ENCODE peak calls at places on chromosomes 13 and 19, in four cellular contexts. U is H1, B is HCT116, R is SK-N-SH. Y is an unnamed sample.
A peak's percentile ranks its signal among the peaks of the same experiment; 100 is the strongest.

GRCh38 chr13:95644611-95645052 is at the start of gene DZIP1:
- DNase-seq in B (no peak), R (peak; percentile 90), U (peak; percentile 70), Y (no peak)

GRCh38 chr19:8580710-8581281 is 3.6 kb upstream of the MYO1F start:
- DNase-seq in U (peak; percentile 57), R (peak; percentile 90), B (peak; percentile 56), Y (peak; percentile 77)

GRCh38 chr19:35451278-35452096 is 3.4 kb downstream of the FFAR2 start:
- DNase-seq in R (no peak), U (no peak), B (no peak), Y (no peak)

GRCh38 chr13:113819341-113819730 is 44.5 kb downstream of the GAS6 start:
- DNase-seq in U (no peak), B (no peak), R (no peak), Y (no peak)

GRCh38 chr19:36028313-36029041 is 4.2 kb downstream of the CLIP3 start:
- DNase-seq in R (peak; percentile 11), B (no peak), U (no peak), Y (no peak)

GRCh38 chr19:55462722-55463121 is 1.3 kb upstream of the ISOC2 start:
- DNase-seq in R (no peak), B (no peak), U (no peak), Y (no peak)

GRCh38 chr13:28022848-28023518 is 34.5 kb upstream of the URAD start:
- DNase-seq in B (no peak), U (no peak), R (no peak), Y (no peak)

GRCh38 chr19:5360003-5360820 is 19.6 kb upstream of the PTPRS start:
- DNase-seq in U (no peak), R (peak; percentile 37), B (no peak), Y (no peak)

GRCh38 chr19:14381689-14382474 is 638 bp downstream of the ADGRE5 start:
- DNase-seq in R (no peak), B (no peak), U (no peak), Y (no peak)

GRCh38 chr19:56142087-56142787 is 1.1 kb downstream of the ZNF444 start:
- DNase-seq in U (no peak), R (no peak), B (no peak), Y (peak; percentile 91)

GRCh38 chr13:114108894-114109293 is 23.5 kb downstream of the RASA3 start:
- DNase-seq in U (no peak), R (no peak), B (no peak), Y (no peak)

GRCh38 chr13:59837101-59837500 is 326.6 kb downstream of the DIAPH3 start:
- DNase-seq in B (no peak), U (no peak), R (no peak), Y (no peak)

GRCh38 chr13:46810440-46810839 is 13.5 kb upstream of the ESD start:
- DNase-seq in R (no peak), U (no peak), B (no peak), Y (no peak)

GRCh38 chr13:37403776-37404497 is 194.6 kb downstream of the POSTN start:
- DNase-seq in U (no peak), B (no peak), R (no peak), Y (peak; percentile 87)

DNA sequence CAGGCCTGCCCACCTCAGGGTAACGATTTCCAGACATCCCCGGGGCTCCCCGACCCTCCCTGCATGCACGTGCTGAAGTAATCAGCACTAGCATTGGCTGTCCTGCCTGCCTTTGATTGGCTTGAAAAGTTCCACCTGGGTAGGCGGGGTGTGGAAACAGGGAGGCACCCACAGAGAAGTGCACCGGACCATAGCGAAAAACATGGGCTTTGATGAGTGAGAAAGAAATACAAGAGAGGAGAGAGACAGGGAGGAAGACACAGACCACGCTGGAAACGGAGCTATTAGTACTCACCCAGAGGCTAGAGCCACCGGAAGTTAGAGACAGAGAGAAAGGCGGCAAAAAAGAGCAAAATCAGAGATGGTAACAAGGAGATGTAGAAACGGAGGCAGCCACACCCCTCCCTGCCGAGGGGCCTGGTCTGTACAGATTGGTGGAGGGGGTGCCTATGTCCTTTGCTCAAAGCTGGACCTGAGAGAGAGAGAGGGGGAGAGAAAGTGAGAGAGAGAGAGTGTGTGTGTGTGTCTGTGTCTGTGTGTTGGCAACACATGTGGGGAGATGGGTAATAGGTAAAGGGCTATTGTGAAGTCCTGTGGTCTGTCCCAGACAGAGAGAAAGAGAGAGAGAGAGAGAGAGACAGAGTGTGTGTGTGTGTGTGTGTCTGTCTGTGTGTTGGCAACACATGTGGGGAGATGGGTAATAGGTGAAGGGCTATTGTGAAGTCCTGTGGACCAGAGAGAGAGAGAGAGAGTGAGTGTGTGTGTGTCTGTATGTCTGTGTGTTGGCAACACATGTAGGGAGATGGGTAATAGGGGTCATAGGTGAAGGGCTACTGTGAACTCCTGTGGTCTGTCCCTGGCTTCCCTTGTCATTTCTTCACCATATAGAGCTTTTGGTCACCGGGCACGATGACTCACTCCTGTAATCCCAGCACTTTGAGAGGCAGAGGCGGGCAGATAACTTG is 2.9 kb downstream of the CGB3 start:
- DNase-seq in B (no peak), U (no peak), R (peak; percentile 66), Y (no peak)
- TF ChIP-seq JUND in B (no peak), U (no peak), R (no peak), Y (no peak)

GRCh38 chr13:40564342-40564997 is 102.0 kb downstream of the FOXO1 start:
- DNase-seq in B (no peak), U (no peak), R (no peak), Y (no peak)

GRCh38 chr13:40563350-40564125 is 102.9 kb downstream of the FOXO1 start:
- DNase-seq in B (no peak), U (no peak), R (peak; percentile 17), Y (no peak)

GRCh38 chr13:40566811-40567210 is 99.6 kb downstream of the FOXO1 start:
- DNase-seq in U (no peak), B (no peak), R (no peak), Y (no peak)

GRCh38 chr13:40562975-40563349 is 103.5 kb downstream of the FOXO1 start:
- DNase-seq in B (no peak), U (no peak), R (no peak), Y (no peak)

GRCh38 chr13:40565282-40566148 is 100.9 kb downstream of the FOXO1 start:
- DNase-seq in B (no peak), U (no peak), R (no peak), Y (no peak)
- TF ChIP-seq JUND in B (no peak), U (no peak), R (no peak), Y (no peak)

GRCh38 chr19:50387176-50387867 is 3.2 kb downstream of the POLD1 start:
- DNase-seq in R (no peak), U (no peak), B (no peak), Y (no peak)
- TF ChIP-seq JUND in R (no peak), U (no peak), B (no peak), Y (no peak)

GRCh38 chr19:18606281-18607221 is at the start of gene CRLF1:
- DNase-seq in R (peak; percentile 71), U (no peak), B (no peak), Y (no peak)

GRCh38 chr19:18605546-18606280 is 886 bp downstream of the CRLF1 start:
- DNase-seq in B (no peak), R (peak; percentile 49), U (no peak), Y (no peak)

GRCh38 chr19:18603958-18604819 is 2.4 kb downstream of the CRLF1 start:
- DNase-seq in B (no peak), U (no peak), R (peak; percentile 46), Y (no peak)

GRCh38 chr19:18604820-18605159 is 1.8 kb downstream of the CRLF1 start:
- DNase-seq in R (peak; percentile 23), U (no peak), B (no peak), Y (no peak)

DNA sequence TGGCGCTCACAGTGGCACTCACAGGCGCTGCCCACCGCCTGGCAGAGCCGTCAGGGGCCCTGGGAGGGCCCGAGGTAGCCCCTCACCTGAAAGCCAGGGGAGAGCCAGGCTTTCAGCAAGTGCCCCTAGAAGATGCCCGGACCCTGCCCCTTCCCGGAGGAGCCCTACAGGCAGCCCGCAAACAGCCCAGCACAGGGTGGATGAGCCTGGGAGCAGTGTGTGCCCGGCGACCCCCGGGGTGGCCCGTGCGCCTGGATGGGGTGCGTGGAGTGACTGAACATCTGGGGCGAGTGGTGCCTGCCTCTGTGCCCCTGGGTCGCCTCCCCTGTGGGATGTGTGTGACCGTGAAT is 1.4 kb downstream of the CRLF1 start:
- DNase-seq in B (no peak), R (peak; percentile 45), U (no peak), Y (no peak)
- TF ChIP-seq JUND in B (no peak), R (no peak), U (no peak), Y (no peak)

GRCh38 chr19:30078381-30078910 is 136.4 kb downstream of the URI1 start:
- DNase-seq in R (no peak), U (no peak), B (no peak), Y (no peak)

GRCh38 chr19:30076101-30076551 is 134.1 kb downstream of the URI1 start:
- DNase-seq in B (no peak), R (no peak), U (no peak), Y (no peak)

GRCh38 chr19:30077851-30078355 is 135.9 kb downstream of the URI1 start:
- DNase-seq in B (no peak), R (peak; percentile 18), U (no peak), Y (no peak)

GRCh38 chr19:30074741-30075460 is 132.9 kb downstream of the URI1 start:
- DNase-seq in B (no peak), U (no peak), R (no peak), Y (no peak)

GRCh38 chr19:30076751-30077670 is 135.0 kb downstream of the URI1 start:
- DNase-seq in U (no peak), R (peak; percentile 26), B (no peak), Y (no peak)
- TF ChIP-seq JUND in U (no peak), R (no peak), B (no peak), Y (no peak)

GRCh38 chr13:106349080-106349841 is 186.2 kb downstream of the EFNB2 start:
- DNase-seq in U (peak; percentile 27), R (peak; percentile 43), B (peak; percentile 94), Y (peak; percentile 9)
- TF ChIP-seq JUND in U (no peak), R (no peak), B (peak; percentile 75), Y (no peak)

DNA sequence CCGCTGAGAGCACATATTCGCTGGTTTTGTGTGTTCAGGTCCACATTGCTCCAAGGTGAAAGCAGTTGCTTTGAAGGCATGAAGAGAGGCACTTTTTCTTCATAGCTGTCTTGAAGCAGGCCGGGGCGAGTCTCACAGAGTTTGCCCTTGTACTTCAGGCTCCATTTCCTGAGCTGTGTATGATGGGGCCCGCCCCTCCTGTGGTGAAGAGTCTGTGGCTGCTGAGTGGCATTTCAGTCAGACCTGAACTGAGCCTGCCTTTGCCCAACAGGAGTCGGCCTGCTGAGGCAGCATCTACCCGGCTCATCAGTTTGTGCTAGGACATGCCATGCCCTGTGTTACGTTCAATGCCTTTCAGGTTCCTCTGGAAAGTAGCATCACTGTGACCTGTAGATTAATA is 44.4 kb upstream of the C1QTNF9 start:
- DNase-seq in U (no peak), R (no peak), B (no peak), Y (no peak)
- TF ChIP-seq JUND in U (no peak), R (no peak), B (no peak), Y (no peak)

GRCh38 chr13:90416938-90417337 is 930.5 kb upstream of the MIR17HG start:
- DNase-seq in B (no peak), R (no peak), U (no peak), Y (no peak)
- TF ChIP-seq JUND in B (no peak), R (no peak), U (no peak), Y (no peak)